ENCODE peak calls at places on chromosomes 4 and X, in seven cellular contexts. R, D, Q, I, C, P and J are unnamed samples.

GRCh38 chr4:6467600-6467999 is 4.8 kb downstream of the PPP2R2C start:
- DNase-seq in Q (no peak), I (no peak), C (no peak), P (no peak), D (no peak), R (no peak), J (no peak)

GRCh38 chr4:156695163-156695562 is 276.4 kb downstream of the PDGFC start:
- DNase-seq in D (no peak), C (no peak), Q (no peak), R (no peak), I (no peak), P (no peak), J (no peak)

GRCh38 chr4:165096776-165097175 is 15.9 kb downstream of the TMEM192 start:
- DNase-seq in R (no peak), Q (no peak), P (peak), I (no peak), D (peak), C (peak), J (peak)

GRCh38 chrX:149510386-149510785 is 5.3 kb upstream of the IDS start:
- DNase-seq in P (peak), Q (no peak), C (peak), I (no peak), R (no peak), D (no peak), J (peak)

GRCh38 chr4:99149620-99150019 is 5.5 kb upstream of the ADH4 start:
- DNase-seq in Q (no peak), C (no peak), I (no peak), R (no peak), D (no peak), P (no peak), J (no peak)

GRCh38 chrX:1388651-1389050 is 3.3 kb downstream of the SLC25A6 start:
- DNase-seq in D (no peak), I (no peak), Q (no peak), R (no peak), C (no peak), P (no peak), J (no peak)

GRCh38 chrX:107718156-107718621 is 57.4 kb downstream of the TSC22D3 start:
- DNase-seq in Q (peak), R (peak), P (peak), D (peak), C (peak), I (peak), J (peak)

GRCh38 chrX:120741452-120741851 is 111.6 kb upstream of the C1GALT1C1 start:
- DNase-seq in Q (no peak), R (no peak), P (no peak), I (no peak), C (no peak), D (no peak), J (peak)

GRCh38 chr4:113582737-113583136 is 178.8 kb downstream of the CAMK2D start:
- DNase-seq in I (no peak), D (no peak), Q (no peak), C (no peak), P (no peak), R (no peak), J (no peak)